ENCODE peak calls at places on chromosome 18, in six cellular contexts. J, I, L, Z, Y and W are unnamed samples.

GRCh38 chr18:54004828-54005227 is 219.6 kb downstream of the MBD2 start:
- DNase-seq in Y (no peak), L (peak), Z (peak), I (no peak), J (no peak), W (no peak)

GRCh38 chr18:74264303-74265020 is 27.3 kb downstream of the CYB5A start:
- DNase-seq in J (no peak), Z (no peak), I (no peak), Y (no peak), L (no peak), W (no peak)

GRCh38 chr18:28040720-28041119 is 136.2 kb downstream of the CDH2 start:
- DNase-seq in Z (peak), L (peak), J (no peak), Y (no peak), I (no peak), W (no peak)

GRCh38 chr18:55458456-55459238 is 129.3 kb downstream of the TCF4 start:
- DNase-seq in Y (no peak), J (no peak), L (no peak), Z (no peak), I (no peak), W (no peak)

GRCh38 chr18:21111351-21112139 is at the start of gene ROCK1:
- DNase-seq in Y (peak), I (peak), J (peak), L (peak), Z (peak), W (peak)

GRCh38 chr18:50797147-50797546 is 22.7 kb downstream of the MRO start:
- DNase-seq in L (no peak), J (peak), Y (no peak), I (no peak), Z (no peak), W (no peak)

GRCh38 chr18:56086786-56087185 is 498.8 kb upstream of the TCF4 start:
- DNase-seq in Y (no peak), J (no peak), Z (no peak), L (no peak), I (no peak), W (no peak)

GRCh38 chr18:30163573-30163972 is 879.0 kb downstream of the DSC3 start:
- DNase-seq in Y (no peak), J (no peak), Z (no peak), L (no peak), I (no peak), W (no peak)

GRCh38 chr18:10025756-10026290 is 112.0 kb downstream of the VAPA start:
- DNase-seq in L (peak), J (no peak), I (no peak), Z (no peak), Y (no peak), W (no peak)

GRCh38 chr18:77320960-77321559 is 71.4 kb downstream of the GALR1 start:
- DNase-seq in J (no peak), I (no peak), L (no peak), Y (no peak), Z (no peak), W (no peak)

GRCh38 chr18:49561377-49562193 is at the start of gene LIPG:
- DNase-seq in Z (peak), Y (no peak), J (peak), I (peak), L (peak), W (peak)
- H3K27ac ChIP-seq in Z (no peak), Y (no peak), J (no peak), I (no peak), L (no peak), W (peak)

GRCh38 chr18:44901283-44901682 is 220.6 kb downstream of the SETBP1 start:
- DNase-seq in Y (no peak), I (no peak), J (no peak), Z (no peak), L (no peak), W (no peak)
- H3K27ac ChIP-seq in Y (no peak), I (no peak), J (no peak), Z (no peak), L (no peak), W (no peak)

GRCh38 chr18:66603941-66604627 is at the start of gene CDH19:
- DNase-seq in L (no peak), Z (no peak), I (no peak), Y (no peak), J (no peak), W (no peak)
- H3K27ac ChIP-seq in L (no peak), Z (no peak), I (no peak), Y (no peak), J (no peak), W (no peak)

DNA sequence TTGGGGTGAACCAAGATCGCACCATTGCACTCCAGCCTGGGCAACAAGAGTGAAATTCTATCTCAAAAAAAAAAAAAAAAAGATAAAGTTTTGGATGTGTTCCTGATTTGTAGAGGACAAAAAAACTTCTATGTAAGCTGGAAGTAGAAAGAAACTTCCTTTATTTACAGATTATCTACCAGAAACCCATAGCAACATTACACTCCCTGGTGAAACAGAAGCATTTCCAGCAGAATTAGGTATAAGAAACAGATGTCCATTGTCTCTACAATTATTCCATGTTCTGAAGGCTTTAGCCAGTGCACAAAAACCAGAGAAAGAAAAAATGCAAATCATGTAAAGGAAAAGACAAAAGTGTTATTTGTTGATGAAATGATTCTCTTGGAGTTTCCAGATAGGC is 4.9 kb downstream of the TUBB6 start:
- DNase-seq in Y (no peak), Z (peak), I (no peak), J (no peak), L (no peak), W (no peak)
- H3K27ac ChIP-seq in Y (no peak), Z (peak), I (no peak), J (peak), L (no peak), W (no peak)

DNA sequence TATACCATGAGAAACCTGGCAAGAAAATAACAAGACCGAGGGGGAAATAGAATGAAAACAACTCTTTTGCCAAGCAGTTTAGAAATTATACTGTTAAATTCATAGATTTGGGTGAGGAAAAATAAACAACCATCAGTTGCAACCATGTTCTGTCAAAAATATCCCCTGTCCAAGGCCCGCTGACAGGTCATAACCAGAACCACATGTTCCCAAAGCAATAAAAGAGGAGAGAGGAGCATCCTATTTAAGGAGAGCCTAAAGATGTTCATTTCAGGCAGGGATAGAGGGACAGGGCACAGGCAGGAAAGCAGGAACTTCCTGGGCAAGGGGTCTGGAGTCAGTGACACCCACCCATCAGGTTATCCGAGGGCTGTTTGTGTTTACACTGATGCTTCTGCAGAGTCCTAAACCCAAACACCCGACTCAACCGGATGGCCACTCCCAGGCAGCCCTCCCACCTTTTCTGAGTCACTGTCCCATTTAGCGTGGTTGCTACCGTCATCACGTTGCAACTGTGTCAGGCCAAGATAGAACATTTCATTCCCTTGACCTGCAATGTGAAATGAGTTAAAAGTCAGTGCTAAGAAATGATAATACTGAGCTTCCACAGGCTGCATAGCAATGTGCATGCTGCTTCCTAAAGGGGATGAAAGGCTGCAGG is 468.3 kb upstream of the RAB12 start:
- DNase-seq in L (peak), Y (no peak), I (no peak), Z (peak), J (peak), W (no peak)
- H3K27ac ChIP-seq in L (no peak), Y (no peak), I (no peak), Z (peak), J (no peak), W (no peak)

GRCh38 chr18:45774065-45774521 is 50.1 kb downstream of the SLC14A1 start:
- DNase-seq in I (no peak), Z (peak), Y (no peak), L (peak), J (no peak), W (no peak)

GRCh38 chr18:45772081-45772480 is 48.1 kb downstream of the SLC14A1 start:
- DNase-seq in Z (no peak), I (no peak), L (no peak), Y (no peak), J (no peak), W (no peak)

GRCh38 chr18:45775241-45775676 is 50.2 kb upstream of the SIGLEC15 start:
- DNase-seq in I (peak), Z (peak), Y (no peak), L (peak), J (peak), W (peak)

GRCh38 chr18:45775726-45776125 is 49.7 kb upstream of the SIGLEC15 start:
- DNase-seq in Z (peak), J (no peak), I (no peak), L (no peak), Y (no peak), W (no peak)

DNA sequence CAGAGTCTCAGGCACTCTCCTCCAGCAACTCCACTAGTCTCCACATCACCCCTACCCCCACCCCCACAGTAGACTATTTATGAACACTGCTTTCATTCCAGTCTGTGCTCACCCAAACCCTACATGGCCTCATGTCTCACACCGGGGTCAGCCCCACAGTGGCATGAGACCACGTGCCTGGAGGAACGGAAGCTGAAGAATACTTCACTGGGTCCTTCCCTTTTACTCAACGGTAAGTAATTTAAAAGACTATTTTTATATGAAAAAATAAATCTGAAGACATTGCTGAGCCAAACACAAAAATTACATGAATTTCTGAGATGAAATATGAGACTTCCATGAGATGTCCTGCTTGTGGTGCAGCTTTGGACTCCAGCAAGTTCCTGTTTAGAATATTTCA is 47.6 kb downstream of the SLC14A1 start:
- DNase-seq in Z (no peak), J (no peak), I (no peak), Y (no peak), L (peak), W (no peak)
- H3K27ac ChIP-seq in Z (no peak), J (no peak), I (no peak), Y (peak), L (no peak), W (no peak)